ENCODE peak calls at places on chromosome 7, in four cellular contexts. R is mesendoderm, K is H9, I is H1. P is an unnamed sample. For H3K79me2, the result is how much of the 10 kb centered on the place peaks cover.

GRCh38 chr7:66669088-66669487 is 40.4 kb downstream of the KCTD7 start:
- DNase-seq in K (no peak), R (no peak), I (no peak), P (no peak)

GRCh38 chr7:148987751-148988512 is 40.4 kb downstream of the PDIA4 start:
- DNase-seq in I (no peak), R (peak), K (no peak), P (no peak)

GRCh38 chr7:148264933-148265557 is 325.5 kb upstream of the C7orf33 start:
- DNase-seq in R (peak), K (peak), I (no peak), P (peak)

GRCh38 chr7:71482284-71482683 is 350.3 kb downstream of the GALNT17 start:
- DNase-seq in I (no peak), K (no peak), R (no peak), P (no peak)

GRCh38 chr7:44293561-44294324 is 31.7 kb downstream of the CAMK2B start:
- DNase-seq in R (no peak), K (peak), I (no peak), P (no peak)

GRCh38 chr7:83655951-83656556 is 7.1 kb upstream of the SEMA3E start:
- DNase-seq in I (no peak), K (no peak), R (peak), P (peak)

GRCh38 chr7:155115288-155115687 is 45.2 kb downstream of the HTR5A start:
- DNase-seq in K (no peak), R (no peak), I (no peak), P (no peak)

GRCh38 chr7:51327287-51327717 is 10.7 kb upstream of the COBL start:
- DNase-seq in I (peak), R (peak), K (peak), P (no peak)

GRCh38 chr7:157086508-157087187 is 52.1 kb upstream of the UBE3C start:
- DNase-seq in K (no peak), R (no peak), I (no peak), P (no peak)

GRCh38 chr7:15832996-15833395 is 146.5 kb upstream of the MEOX2 start:
- DNase-seq in I (no peak), K (no peak), R (no peak), P (no peak)

GRCh38 chr7:123935436-123936381 is 10.7 kb downstream of the SPAM1 start:
- DNase-seq in K (no peak), R (no peak), I (no peak), P (peak)

GRCh38 chr7:43196379-43196778 is 83.9 kb downstream of the HECW1 start:
- DNase-seq in K (no peak), R (peak), I (no peak), P (no peak)

GRCh38 chr7:30974605-30975256 is 11.0 kb downstream of the GHRHR start:
- DNase-seq in K (peak), I (peak), R (peak), P (peak)

GRCh38 chr7:100584046-100584676 is 1.8 kb downstream of the LRCH4 start:
- DNase-seq in R (peak), K (no peak), I (no peak), P (no peak)

GRCh38 chr7:3455826-3456444 is 154.9 kb downstream of the SDK1 start:
- DNase-seq in I (no peak), K (no peak), R (peak), P (peak)

GRCh38 chr7:155227004-155227787 is 70.5 kb upstream of the INSIG1 start:
- DNase-seq in R (no peak), I (no peak), K (no peak), P (no peak)

GRCh38 chr7:74619235-74619860 is 38.2 kb upstream of the GTF2I start:
- DNase-seq in R (no peak), I (no peak), K (no peak), P (no peak)

GRCh38 chr7:81669476-81670105 is 100.3 kb downstream of the HGF start:
- DNase-seq in R (peak), I (no peak), K (no peak), P (no peak)

GRCh38 chr7:140659727-140660396 is 12.9 kb upstream of the ADCK2 start:
- DNase-seq in I (no peak), R (no peak), K (no peak), P (no peak)

GRCh38 chr7:105295626-105296352 is 92.9 kb downstream of the SRPK2 start:
- DNase-seq in R (no peak), I (no peak), K (no peak), P (no peak)

GRCh38 chr7:56092789-56093531 is at the start of gene PHKG1:
- DNase-seq in R (peak), I (no peak), K (peak), P (no peak)

GRCh38 chr7:27205325-27206280 is 5.7 kb upstream of the HOXA13 start:
- DNase-seq in K (no peak), I (no peak), R (no peak), P (peak)

GRCh38 chr7:15015545-15016314 is 113.2 kb upstream of the DGKB start:
- DNase-seq in I (peak), R (peak), K (peak), P (peak)

GRCh38 chr7:3092468-3092867 is 48.8 kb upstream of the CARD11 start:
- DNase-seq in K (no peak), I (no peak), R (no peak), P (no peak)

GRCh38 chr7:114941692-114942091 is 19.8 kb downstream of the MDFIC start:
- DNase-seq in I (no peak), R (no peak), K (no peak), P (no peak)

GRCh38 chr7:114942443-114943175 is 20.7 kb downstream of the MDFIC start:
- DNase-seq in K (no peak), R (no peak), I (no peak), P (no peak)

GRCh38 chr7:114937422-114937821 is 15.5 kb downstream of the MDFIC start:
- DNase-seq in K (no peak), R (no peak), I (no peak), P (no peak)

GRCh38 chr7:114938785-114939184 is 16.9 kb downstream of the MDFIC start:
- DNase-seq in R (no peak), I (no peak), K (no peak), P (no peak)

DNA sequence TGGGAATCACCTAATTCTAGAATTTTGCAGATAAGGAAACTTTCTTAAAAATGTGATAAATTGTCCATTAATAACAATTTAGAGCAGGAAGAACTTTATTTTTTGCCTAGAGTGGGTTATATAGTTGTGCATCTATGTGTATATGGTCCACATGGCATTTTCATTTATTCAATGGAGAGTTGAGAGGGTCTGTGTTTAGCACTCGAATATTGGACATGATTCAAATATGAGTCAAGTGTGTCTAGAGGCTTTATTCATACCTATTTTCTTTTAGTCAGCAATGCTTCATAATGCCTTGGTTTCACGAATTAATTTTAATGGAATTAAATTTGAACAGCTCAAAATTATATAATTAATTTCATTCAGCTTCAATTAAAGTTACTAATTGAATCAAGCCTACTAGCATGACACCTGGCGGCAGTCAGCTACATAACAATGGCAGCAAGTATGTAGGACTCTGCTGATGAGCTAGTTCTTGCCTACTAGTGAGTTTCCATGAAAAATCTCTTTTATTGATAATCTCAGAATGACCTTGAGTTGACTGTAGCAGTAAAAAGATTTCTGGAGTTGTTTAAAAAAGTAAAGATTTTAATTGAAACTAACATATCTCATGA is 17.7 kb downstream of the MDFIC start:
- DNase-seq in K (no peak), I (no peak), R (no peak), P (no peak)
- H3K79me2 ChIP-seq in K (under half), I (under half), R (under half), P (under half)

GRCh38 chr7:111710839-111711380 is 148.6 kb upstream of the IMMP2L start:
- DNase-seq in K (no peak), R (no peak), I (no peak), P (no peak)
- H3K4ac ChIP-seq in K (no peak), R (no peak), I (no peak), P (no peak)

GRCh38 chr7:28920424-28920823 is 37.7 kb downstream of the TRIL start:
- DNase-seq in R (no peak), K (no peak), I (no peak), P (no peak)
- H3K79me2 ChIP-seq in R (under half), K (under half), I (under half), P (under half)

DNA sequence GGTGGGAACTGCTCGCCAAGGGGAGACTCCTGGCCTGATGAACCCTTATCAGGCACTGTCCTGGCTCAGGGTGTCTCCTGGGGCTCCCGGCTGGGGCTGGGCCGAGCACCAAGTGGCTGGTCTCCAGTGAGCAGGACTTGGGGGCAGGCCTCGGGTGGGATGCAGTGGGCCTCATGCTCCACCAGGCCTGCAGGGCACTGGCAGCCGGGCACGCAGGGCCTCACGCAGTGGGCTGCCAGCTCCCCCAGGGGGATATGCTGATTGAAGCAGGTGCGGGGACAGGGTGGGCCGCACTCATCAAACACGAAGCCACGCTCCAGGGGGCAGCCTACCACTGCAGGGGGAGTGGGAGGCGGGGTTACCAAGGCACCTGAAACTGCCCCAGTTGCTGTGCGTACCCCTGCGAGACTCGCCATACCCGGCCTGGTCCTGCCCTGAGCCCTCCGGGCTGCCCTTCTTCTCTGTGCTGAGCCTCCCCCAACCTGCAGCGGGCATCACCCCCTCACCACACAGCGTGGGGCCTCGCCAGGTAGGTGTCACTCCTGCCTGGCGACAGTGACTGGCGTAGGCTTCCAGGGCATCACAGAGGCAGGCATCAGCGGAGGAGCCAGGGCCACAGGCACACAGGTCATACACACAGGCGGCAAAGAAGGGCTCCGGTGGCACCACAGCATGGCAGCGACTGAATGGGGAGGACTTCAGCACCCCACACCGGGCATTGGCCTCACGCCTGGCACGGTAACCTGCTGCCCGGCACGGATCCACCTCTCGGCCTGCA is 14.5 kb downstream of the ATP6V1F start:
- DNase-seq in R (no peak), K (no peak), I (no peak), P (no peak)
- H3K4ac ChIP-seq in R (no peak), K (no peak), I (no peak), P (no peak)

GRCh38 chr7:24582171-24582570 is 8.9 kb downstream of the PALS2 start:
- DNase-seq in I (no peak), K (no peak), R (no peak), P (no peak)
- H3K79me2 ChIP-seq in I (under half), K (under half), R (half or more), P (under half)

P was measured in trophoblast cell.